ENCODE peak calls at places on chromosomes 12 and 14, in eight cellular contexts. L, X, C, O, Z, Y, A and G are unnamed samples.

GRCh38 chr12:69258655-69259054 is 19.3 kb downstream of the CPSF6 start:
- DNase-seq in X (no peak), L (no peak), Z (no peak), A (no peak), O (no peak), Y (no peak), C (no peak), G (no peak)

GRCh38 chr12:4116251-4117111 is 157.1 kb upstream of the CCND2 start:
- DNase-seq in C (peak), X (no peak), Y (peak), L (peak), O (peak), A (peak), Z (peak), G (no peak)

GRCh38 chr14:54329082-54329695 is 67.6 kb upstream of the CDKN3 start:
- DNase-seq in Z (peak), Y (peak), L (peak), C (peak), A (peak), O (peak), X (peak), G (peak)

GRCh38 chr14:50399251-50400032 is 2.8 kb upstream of the CDKL1 start:
- DNase-seq in O (peak), Z (peak), C (no peak), X (peak), L (peak), Y (peak), A (no peak), G (peak)

GRCh38 chr12:121748571-121749265 is 36.2 kb downstream of the TMEM120B start:
- DNase-seq in Z (peak), L (peak), C (peak), O (no peak), A (peak), X (peak), Y (peak), G (peak)

GRCh38 chr12:40144023-40144422 is 38.1 kb upstream of the SLC2A13 start:
- DNase-seq in A (no peak), C (no peak), O (no peak), X (no peak), L (no peak), Z (no peak), Y (no peak), G (no peak)

GRCh38 chr14:98290596-98290995 is 981.4 kb downstream of the BCL11B start:
- DNase-seq in Z (peak), Y (peak), A (no peak), X (peak), C (no peak), L (peak), O (peak), G (no peak)

GRCh38 chr12:127943481-127944210 is 323.3 kb upstream of the TMEM132C start:
- DNase-seq in Z (peak), Y (peak), A (no peak), L (no peak), O (no peak), X (peak), C (no peak), G (no peak)

GRCh38 chr12:5047094-5047493 is 3.4 kb downstream of the KCNA5 start:
- DNase-seq in Y (no peak), C (peak), X (no peak), A (no peak), L (peak), O (no peak), Z (no peak), G (no peak)

GRCh38 chr12:124466200-124467128 is 100.9 kb downstream of the NCOR2 start:
- DNase-seq in X (no peak), C (no peak), A (no peak), Z (peak), Y (peak), O (no peak), L (peak), G (peak)

GRCh38 chr12:40446385-40446784 is 221.6 kb downstream of the LRRK2 start:
- DNase-seq in A (no peak), Z (no peak), C (peak), Y (no peak), X (peak), O (peak), L (peak), G (peak)

GRCh38 chr12:42094277-42094676 is 50.4 kb downstream of the GXYLT1 start:
- DNase-seq in C (no peak), Y (peak), Z (peak), X (peak), O (peak), A (no peak), L (peak), G (peak)

GRCh38 chr12:103955811-103956514 is 9.7 kb upstream of the TDG start:
- DNase-seq in X (no peak), C (peak), A (no peak), O (no peak), Y (peak), L (peak), Z (peak), G (no peak)

GRCh38 chr14:68418192-68419118 is 374.4 kb downstream of the ZFP36L1 start:
- DNase-seq in A (no peak), C (no peak), Z (no peak), Y (no peak), L (no peak), X (no peak), O (peak), G (no peak)

GRCh38 chr14:35044939-35045797 is 904 bp upstream of the FAM177A1 start:
- DNase-seq in L (peak), Z (peak), Y (peak), A (no peak), O (no peak), C (no peak), X (no peak), G (no peak)

GRCh38 chr14:49971156-49972141 is 78.6 kb downstream of the ARF6 start:
- DNase-seq in X (peak), O (no peak), Y (no peak), A (no peak), L (no peak), Z (no peak), C (no peak), G (peak)

GRCh38 chr12:103301642-103302620 is 193.8 kb downstream of the C12orf42 start:
- DNase-seq in Y (no peak), A (peak), O (no peak), X (no peak), L (no peak), Z (no peak), C (peak), G (no peak)

GRCh38 chr12:119417440-119417839 is 82.9 kb downstream of the CCDC60 start:
- DNase-seq in A (no peak), X (no peak), L (no peak), Y (no peak), O (no peak), C (no peak), Z (no peak), G (no peak)

GRCh38 chr14:31208546-31209424 is 1.2 kb upstream of the HECTD1 start:
- DNase-seq in Y (no peak), L (no peak), A (no peak), O (no peak), C (no peak), Z (no peak), X (no peak), G (no peak)

GRCh38 chr14:105528197-105528858 is 1.9 kb downstream of the TMEM121 start:
- DNase-seq in L (peak), A (peak), X (peak), Z (peak), O (peak), C (peak), Y (peak), G (peak)

GRCh38 chr12:44015333-44015941 is 179.6 kb downstream of the TMEM117 start:
- DNase-seq in A (no peak), C (peak), O (peak), X (peak), Z (peak), Y (peak), L (peak), G (peak)

GRCh38 chr14:71626281-71626835 is 305.9 kb upstream of the RGS6 start:
- DNase-seq in A (no peak), Z (no peak), X (no peak), C (no peak), L (no peak), Y (no peak), O (no peak), G (peak)

GRCh38 chr14:104536942-104537612 is 42.5 kb upstream of the C14orf180 start:
- DNase-seq in A (no peak), Y (peak), O (peak), Z (peak), X (peak), C (no peak), L (peak), G (peak)

GRCh38 chr12:22312336-22312735 is 22.2 kb downstream of the ST8SIA1 start:
- DNase-seq in A (no peak), Y (peak), Z (peak), L (peak), X (peak), O (peak), C (peak), G (no peak)

GRCh38 chr12:124438415-124439056 is 128.9 kb downstream of the NCOR2 start:
- DNase-seq in O (no peak), X (no peak), Z (no peak), C (peak), Y (no peak), A (no peak), L (no peak), G (no peak)

GRCh38 chr14:76918176-76918750 is 92.1 kb downstream of the LRRC74A start:
- DNase-seq in Y (peak), L (peak), O (no peak), Z (peak), X (no peak), C (no peak), A (no peak), G (peak)

GRCh38 chr14:78016532-78016931 is 153.6 kb upstream of the NRXN3 start:
- DNase-seq in X (no peak), Z (peak), L (no peak), O (no peak), C (no peak), A (no peak), Y (peak), G (no peak)

GRCh38 chr12:65602579-65603295 is 221.5 kb upstream of the HMGA2 start:
- DNase-seq in C (peak), X (peak), O (peak), L (peak), Z (peak), Y (peak), A (peak), G (peak)

GRCh38 chr14:32428875-32429274 is 99.8 kb downstream of the AKAP6 start:
- DNase-seq in O (no peak), X (no peak), L (no peak), C (no peak), Z (no peak), A (no peak), Y (no peak), G (no peak)

GRCh38 chr12:63752283-63752682 is 27.4 kb upstream of the RXYLT1 start:
- DNase-seq in X (no peak), A (no peak), O (no peak), Y (no peak), Z (no peak), C (no peak), L (no peak), G (no peak)

GRCh38 chr14:54050759-54051158 is 94.1 kb upstream of the BMP4 start:
- DNase-seq in A (no peak), Y (no peak), Z (no peak), C (no peak), O (no peak), L (no peak), X (no peak), G (no peak)

GRCh38 chr12:41683023-41683422 is 461.7 kb downstream of the GXYLT1 start:
- DNase-seq in C (no peak), X (no peak), L (no peak), A (no peak), Z (no peak), O (no peak), Y (no peak), G (no peak)

GRCh38 chr14:71556730-71557129 is 375.5 kb upstream of the RGS6 start:
- DNase-seq in O (no peak), C (no peak), Y (no peak), X (no peak), A (no peak), L (no peak), Z (no peak), G (no peak)

GRCh38 chr12:16241346-16241745 is 36.1 kb downstream of the SLC15A5 start:
- DNase-seq in Y (no peak), L (no peak), O (no peak), A (no peak), Z (no peak), C (no peak), X (no peak), G (no peak)

GRCh38 chr12:66176525-66176924 is 6.7 kb upstream of the TMBIM4 start:
- DNase-seq in C (no peak), Y (no peak), O (no peak), X (no peak), A (no peak), Z (no peak), L (no peak), G (no peak)

GRCh38 chr14:103549361-103550311 is 12.8 kb downstream of the BAG5 start:
- DNase-seq in Y (no peak), X (no peak), O (no peak), A (no peak), L (no peak), Z (no peak), C (no peak), G (no peak)

GRCh38 chr12:109518820-109519665 is 41.6 kb downstream of the UBE3B start:
- DNase-seq in O (peak), A (peak), X (peak), C (peak), Z (peak), Y (peak), L (peak), G (peak)

GRCh38 chr12:53988519-53989226 is 3.7 kb downstream of the HOXC10 start:
- DNase-seq in Z (no peak), Y (no peak), L (no peak), O (no peak), A (no peak), X (no peak), C (no peak), G (no peak)
- H3K4me3 ChIP-seq in Z (no peak), Y (no peak), L (no peak), O (no peak), A (no peak), X (peak), C (no peak), G (peak)

GRCh38 chr12:52005903-52006703 is 643 bp upstream of the TAMALIN start:
- DNase-seq in O (no peak), C (peak), L (no peak), Z (no peak), Y (no peak), A (no peak), X (no peak), G (no peak)
- TF ChIP-seq EZH2 in O (peak), C (no peak), L (no peak), Z (no peak), Y (peak), A (no peak), X (no peak), G (no peak)

DNA sequence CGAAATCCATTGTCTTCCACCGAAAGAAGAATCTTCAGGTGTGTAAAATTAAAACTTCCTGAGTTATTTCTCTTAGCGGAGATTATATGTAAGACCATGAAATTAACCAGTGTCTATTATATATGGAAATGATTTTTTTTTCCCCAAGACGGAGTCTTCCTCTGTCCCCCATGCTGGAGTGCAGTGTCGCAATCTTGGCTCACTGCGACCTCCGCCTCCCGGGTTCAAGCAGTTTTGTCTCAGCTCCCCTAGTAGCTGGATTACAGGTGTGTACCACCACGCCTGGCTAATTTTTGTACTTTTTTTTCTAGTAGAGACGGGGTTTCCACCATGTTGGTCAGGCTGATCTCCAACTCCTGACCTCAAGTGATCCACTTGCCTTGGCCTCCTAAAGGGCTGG is 2.8 kb downstream of the RAN start:
- DNase-seq in C (no peak), O (no peak), Z (no peak), X (no peak), Y (no peak), L (no peak), A (no peak), G (no peak)
- H3K27ac ChIP-seq in C (no peak), O (no peak), Z (no peak), X (no peak), Y (no peak), L (no peak), A (peak), G (peak)

DNA sequence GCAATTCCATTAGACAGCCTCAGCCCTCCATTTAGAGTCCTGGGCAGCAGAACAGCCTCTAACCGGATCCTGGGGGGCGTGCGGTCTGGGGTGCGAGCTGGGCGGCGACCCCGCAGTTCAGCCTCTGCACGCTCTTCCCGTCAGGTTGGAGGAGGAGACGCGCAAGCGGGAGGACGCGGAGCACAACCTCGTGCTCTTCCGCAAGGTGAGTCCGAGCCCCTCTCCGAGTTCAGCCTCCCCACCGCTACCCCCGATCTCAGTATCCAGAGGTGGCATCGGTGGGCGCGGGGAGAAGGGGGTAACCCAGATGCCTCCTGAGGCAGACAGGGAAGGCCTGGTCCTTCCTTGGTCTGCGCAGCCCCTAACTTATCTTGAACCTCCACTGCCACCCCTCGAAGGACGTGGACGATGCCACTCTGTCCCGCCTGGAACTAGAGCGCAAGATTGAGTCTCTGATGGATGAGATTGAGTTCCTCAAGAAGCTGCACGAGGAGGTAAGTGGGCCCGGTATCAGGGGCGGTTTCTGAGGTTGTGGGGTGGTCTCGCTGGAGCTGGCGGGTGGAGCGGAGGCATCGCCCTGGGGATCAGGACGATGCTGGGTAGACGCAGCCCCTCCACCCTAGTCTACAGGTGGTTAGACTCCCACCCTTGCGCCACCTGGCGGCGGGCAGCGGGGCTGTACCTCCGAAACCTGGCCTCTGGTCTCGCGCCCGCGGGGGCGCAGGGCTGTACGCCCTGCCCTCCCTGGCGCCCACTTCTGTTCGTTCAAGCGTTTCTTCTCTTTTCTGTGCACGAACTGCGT is 1.3 kb downstream of the PRPH start:
- DNase-seq in C (peak), O (no peak), L (peak), X (peak), Z (no peak), Y (no peak), A (peak), G (no peak)
- H3K4me3 ChIP-seq in C (peak), O (peak), L (peak), X (peak), Z (no peak), Y (no peak), A (peak), G (no peak)